ENCODE peak calls at places on chromosomes 1 and 21, in six cellular contexts. One of them, this sample, is unnamed.

GRCh38 chr1:183306317-183307042 is 111.7 kb downstream of the NMNAT2 start:
- DNase-seq in amniotic stem cell: no peak
- DNase-seq in thoracic aorta: no peak
- DNase-seq in retina: no peak
- DNase-seq in NCI-H345: peak
- DNase-seq in putamen: no peak
- DNase-seq in this sample: peak

GRCh38 chr1:3541930-3542329 is 69.4 kb downstream of the MEGF6 start:
- DNase-seq in amniotic stem cell: no peak
- DNase-seq in thoracic aorta: no peak
- DNase-seq in retina: no peak
- DNase-seq in NCI-H345: no peak
- DNase-seq in putamen: no peak
- DNase-seq in this sample: no peak

GRCh38 chr1:160052943-160053342 is 17.0 kb downstream of the KCNJ10 start:
- DNase-seq in amniotic stem cell: no peak
- DNase-seq in thoracic aorta: no peak
- DNase-seq in retina: no peak
- DNase-seq in NCI-H345: no peak
- DNase-seq in putamen: no peak
- DNase-seq in this sample: no peak

GRCh38 chr1:153928776-153929432 is 6.1 kb upstream of the GATAD2B start:
- DNase-seq in amniotic stem cell: no peak
- DNase-seq in thoracic aorta: no peak
- DNase-seq in retina: no peak
- DNase-seq in NCI-H345: no peak
- DNase-seq in putamen: peak
- DNase-seq in this sample: no peak

GRCh38 chr1:91920001-91920400 is 29.2 kb upstream of the BRDT start:
- DNase-seq in amniotic stem cell: no peak
- DNase-seq in thoracic aorta: no peak
- DNase-seq in retina: no peak
- DNase-seq in NCI-H345: no peak
- DNase-seq in putamen: no peak
- DNase-seq in this sample: no peak

GRCh38 chr1:14689996-14690614 is 91.6 kb downstream of the KAZN start:
- DNase-seq in amniotic stem cell: no peak
- DNase-seq in thoracic aorta: no peak
- DNase-seq in retina: no peak
- DNase-seq in NCI-H345: no peak
- DNase-seq in putamen: no peak
- DNase-seq in this sample: no peak

GRCh38 chr1:226736908-226737818 is 1.9 kb downstream of the ITPKB start:
- DNase-seq in amniotic stem cell: peak
- DNase-seq in thoracic aorta: no peak
- DNase-seq in retina: peak
- DNase-seq in NCI-H345: peak
- DNase-seq in putamen: peak
- DNase-seq in this sample: peak

GRCh38 chr1:182299728-182300581 is 91.6 kb downstream of the GLUL start:
- DNase-seq in amniotic stem cell: no peak
- DNase-seq in thoracic aorta: no peak
- DNase-seq in retina: peak
- DNase-seq in NCI-H345: peak
- DNase-seq in putamen: peak
- DNase-seq in this sample: peak

GRCh38 chr21:45335151-45335760 is 47.6 kb upstream of the POFUT2 start:
- DNase-seq in amniotic stem cell: no peak
- DNase-seq in thoracic aorta: no peak
- DNase-seq in retina: no peak
- DNase-seq in NCI-H345: no peak
- DNase-seq in putamen: no peak
- DNase-seq in this sample: no peak